ENCODE peak calls at places on chromosomes 16 and 17, in five cellular contexts. One of them, this sample, is unnamed.

GRCh38 chr16:81581107-81581506 is 136.5 kb downstream of the CMIP start:
- DNase-seq in GM12878: no peak
- DNase-seq in HepG2: no peak
- DNase-seq in K562: no peak
- DNase-seq in WTC11: no peak
- DNase-seq in this sample: no peak

GRCh38 chr16:80824623-80825364 is 20.4 kb upstream of the CDYL2 start:
- DNase-seq in WTC11: peak
- DNase-seq in GM12878: peak
- DNase-seq in K562: peak
- DNase-seq in HepG2: peak
- DNase-seq in this sample: no peak

GRCh38 chr16:60648260-60648659 is 1388.0 kb downstream of the CDH8 start:
- DNase-seq in GM12878: no peak
- DNase-seq in HepG2: no peak
- DNase-seq in K562: no peak
- DNase-seq in WTC11: no peak
- DNase-seq in this sample: no peak

GRCh38 chr16:67563708-67564468 is 1.6 kb downstream of the CTCF start:
- DNase-seq in K562: no peak
- DNase-seq in GM12878: no peak
- DNase-seq in HepG2: peak
- DNase-seq in WTC11: no peak
- DNase-seq in this sample: no peak

GRCh38 chr16:81586421-81586820 is 141.8 kb downstream of the CMIP start:
- DNase-seq in GM12878: no peak
- DNase-seq in HepG2: no peak
- DNase-seq in WTC11: no peak
- DNase-seq in K562: no peak
- DNase-seq in this sample: no peak

GRCh38 chr17:49191917-49192741 is 18.2 kb downstream of the GNGT2 start:
- DNase-seq in WTC11: peak
- DNase-seq in GM12878: peak
- DNase-seq in K562: peak
- DNase-seq in HepG2: peak
- DNase-seq in this sample: peak

GRCh38 chr17:8474826-8475225 is 39.1 kb downstream of the NDEL1 start:
- DNase-seq in WTC11: no peak
- DNase-seq in GM12878: no peak
- DNase-seq in K562: no peak
- DNase-seq in HepG2: no peak
- DNase-seq in this sample: no peak

GRCh38 chr17:29145289-29146058 is 34.7 kb downstream of the MYO18A start:
- DNase-seq in K562: peak
- DNase-seq in GM12878: no peak
- DNase-seq in HepG2: peak
- DNase-seq in WTC11: peak
- DNase-seq in this sample: peak

GRCh38 chr17:29074488-29074887 is 31.5 kb downstream of the PIPOX start:
- DNase-seq in K562: no peak
- DNase-seq in GM12878: no peak
- DNase-seq in WTC11: no peak
- DNase-seq in HepG2: no peak
- DNase-seq in this sample: no peak

GRCh38 chr17:47941998-47942490 is 673 bp downstream of the PNPO start:
- DNase-seq in HepG2: peak
- DNase-seq in K562: no peak
- DNase-seq in WTC11: no peak
- DNase-seq in GM12878: no peak
- DNase-seq in this sample: no peak

GRCh38 chr16:23974223-23974622 is 138.4 kb downstream of the PRKCB start:
- DNase-seq in GM12878: no peak
- DNase-seq in WTC11: peak
- DNase-seq in HepG2: no peak
- DNase-seq in K562: no peak
- DNase-seq in this sample: peak

GRCh38 chr17:40068917-40069750 is 6.4 kb downstream of the THRA start:
- DNase-seq in GM12878: peak
- DNase-seq in K562: peak
- DNase-seq in HepG2: no peak
- DNase-seq in WTC11: no peak
- DNase-seq in this sample: no peak
- TF ChIP-seq ATF2 in GM12878: no peak
- TF ChIP-seq ATF2 in K562: no peak
- TF ChIP-seq ATF2 in HepG2: no peak
- TF ChIP-seq ATF2 in WTC11: no peak
- TF ChIP-seq ATF2 in this sample: no peak

DNA sequence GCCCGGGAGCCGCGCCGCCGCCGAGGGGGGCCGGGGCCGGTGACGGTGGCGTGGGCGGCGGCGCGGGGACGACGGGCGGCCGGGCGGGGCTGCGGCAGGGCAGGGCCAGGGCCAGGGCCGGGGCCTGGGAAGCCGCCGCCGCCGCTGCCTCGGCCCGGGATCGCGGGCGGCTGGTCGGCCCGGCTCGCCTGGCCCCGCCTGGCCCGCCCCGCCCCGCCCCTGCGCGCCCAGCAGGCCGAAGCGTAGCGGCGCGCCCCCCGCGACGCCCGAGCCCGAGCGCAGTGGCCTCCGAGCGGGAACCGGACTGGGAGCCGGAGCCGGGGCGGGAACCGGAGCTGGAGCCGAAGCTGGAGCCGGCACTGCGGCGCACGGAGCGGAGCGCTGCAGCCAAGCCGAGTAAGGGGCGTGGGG is at the start of gene BEAN1:
- DNase-seq in K562: peak
- DNase-seq in GM12878: no peak
- DNase-seq in WTC11: peak
- DNase-seq in HepG2: no peak
- DNase-seq in this sample: no peak
- TF ChIP-seq ATF2 in K562: no peak
- TF ChIP-seq ATF2 in GM12878: no peak
- TF ChIP-seq ATF2 in WTC11: no peak
- TF ChIP-seq ATF2 in HepG2: no peak
- TF ChIP-seq ATF2 in this sample: no peak

DNA sequence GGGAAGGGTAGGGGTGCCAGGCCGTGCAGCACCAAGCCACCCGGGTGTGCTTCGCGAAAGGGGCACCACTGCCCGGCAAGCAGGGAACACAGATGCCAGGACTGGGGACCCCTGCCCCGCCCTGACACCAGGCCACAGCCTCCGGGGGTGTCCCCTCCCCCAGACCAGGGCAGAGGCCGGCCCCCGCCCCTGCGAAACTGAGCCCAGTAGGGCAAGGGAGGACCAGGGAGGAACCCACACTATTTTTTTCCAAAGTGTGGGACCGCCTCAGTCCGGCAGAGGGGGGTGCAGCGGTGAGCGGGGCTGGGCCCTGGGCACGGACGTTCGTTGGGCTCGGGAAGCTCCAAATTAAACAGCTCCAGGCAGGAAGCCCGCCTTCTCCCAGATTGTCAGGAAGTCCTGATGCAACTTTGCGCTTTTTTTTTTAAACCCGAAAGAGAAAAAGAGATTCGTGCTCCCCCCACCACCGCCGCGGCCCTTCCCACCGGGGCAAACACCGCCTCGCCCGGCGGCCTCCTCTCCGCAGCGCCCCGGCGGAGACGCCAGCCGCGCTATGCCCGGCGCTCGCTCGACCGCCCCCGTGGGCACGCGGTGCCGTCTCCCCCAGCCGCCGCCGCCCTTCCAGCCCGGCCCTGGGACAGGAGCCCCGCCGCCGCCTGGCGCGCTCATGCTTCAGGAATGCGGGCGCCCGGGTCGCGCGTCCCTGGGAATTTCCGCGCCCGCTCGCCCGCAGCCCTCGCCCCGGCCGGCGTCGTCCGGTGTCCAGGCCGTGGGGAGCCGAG is 755 bp downstream of the PIEZO1 start:
- DNase-seq in WTC11: peak
- DNase-seq in HepG2: peak
- DNase-seq in K562: peak
- DNase-seq in GM12878: no peak
- DNase-seq in this sample: peak
- TF ChIP-seq ATF2 in WTC11: no peak
- TF ChIP-seq ATF2 in HepG2: peak
- TF ChIP-seq ATF2 in K562: no peak
- TF ChIP-seq ATF2 in GM12878: no peak
- TF ChIP-seq ATF2 in this sample: no peak

DNA sequence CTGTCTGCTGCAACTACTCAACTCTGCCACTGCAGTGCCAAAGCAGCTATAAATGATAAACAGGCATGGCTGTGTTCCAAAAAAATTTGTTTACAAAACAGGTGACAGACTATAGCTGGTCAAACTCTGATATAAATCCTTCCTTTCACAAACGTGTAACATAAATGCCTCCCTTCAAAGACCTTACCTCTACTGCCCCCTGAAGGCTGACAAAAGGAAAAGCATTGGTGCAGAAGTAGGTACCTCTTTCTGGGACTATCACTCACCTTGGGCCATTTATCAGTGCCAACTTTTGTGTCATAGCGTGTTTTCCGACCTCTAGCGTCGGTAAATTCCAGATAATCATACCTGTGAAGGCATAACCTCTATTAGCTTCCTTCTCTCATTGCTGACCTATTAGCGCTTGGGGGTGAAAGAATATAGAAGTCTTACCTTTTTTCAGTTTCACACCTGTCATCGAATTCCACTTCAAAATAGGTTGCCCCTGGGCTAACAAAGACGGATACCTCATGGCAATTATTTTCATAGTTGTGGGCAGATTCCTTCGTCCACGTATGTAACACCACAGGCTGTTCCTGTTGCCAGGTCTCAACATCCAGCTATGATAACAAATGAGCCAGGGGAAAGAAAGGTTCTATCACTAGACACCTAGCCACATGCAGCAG is 67.9 kb downstream of the ZZEF1 start:
- DNase-seq in K562: peak
- DNase-seq in WTC11: no peak
- DNase-seq in GM12878: peak
- DNase-seq in HepG2: peak
- DNase-seq in this sample: no peak
- TF ChIP-seq ATF2 in K562: no peak
- TF ChIP-seq ATF2 in WTC11: no peak
- TF ChIP-seq ATF2 in GM12878: no peak
- TF ChIP-seq ATF2 in HepG2: no peak
- TF ChIP-seq ATF2 in this sample: no peak

GRCh38 chr16:83100679-83101078 is 473.9 kb downstream of the CDH13 start:
- DNase-seq in HepG2: no peak
- DNase-seq in WTC11: no peak
- DNase-seq in K562: no peak
- DNase-seq in GM12878: no peak
- DNase-seq in this sample: no peak

GRCh38 chr16:83098536-83098935 is 471.8 kb downstream of the CDH13 start:
- DNase-seq in HepG2: no peak
- DNase-seq in WTC11: no peak
- DNase-seq in K562: no peak
- DNase-seq in GM12878: no peak
- DNase-seq in this sample: no peak

GRCh38 chr16:83095926-83096692 is 469.3 kb downstream of the CDH13 start:
- DNase-seq in K562: no peak
- DNase-seq in WTC11: no peak
- DNase-seq in GM12878: no peak
- DNase-seq in HepG2: no peak
- DNase-seq in this sample: no peak
- TF ChIP-seq ATF2 in K562: no peak
- TF ChIP-seq ATF2 in WTC11: no peak
- TF ChIP-seq ATF2 in GM12878: no peak
- TF ChIP-seq ATF2 in HepG2: no peak
- TF ChIP-seq ATF2 in this sample: no peak